ENCODE peak calls at places on chromosomes 2 and 18, in nine cellular contexts. I is activated T-cell treated with anti-CD3 and anti-CD28 coated beads, Interleukin-2, amount 50 U/mL, for 48 hours; P is activated naive CD8-positive, alpha-beta T cell treated with anti-CD3 and anti-CD28 coated beads for 36 hours; B is keratinocyte; H is activated naive CD4-positive, alpha-beta T cell treated with anti-CD3 and anti-CD28 coated beads for 36 hours; X is NCI-H2029 treated with DMSO at 0.1 percent for 48 hours; A is Peyer's patch; T is mesendoderm; S is stimulated activated CD4-positive, alpha-beta T cell treated with anti-CD3 and anti-CD28 coated beads, Interleukin-2, amount 100 ng/mL, for 48 hours. N is an unnamed sample.

GRCh38 chr2:20012032-20012281 is 511 bp downstream of the MATN3 start:
- DNase-seq in I (no peak), P (no peak), B (no peak), H (no peak), X (no peak), A (no peak), T (peak; percentile 44), S (no peak), N (no peak)

GRCh38 chr2:235521844-235522243 is 28.0 kb downstream of the AGAP1 start:
- DNase-seq in I (no peak), P (no peak), B (no peak), H (no peak), X (peak; percentile 54), A (no peak), T (no peak), S (no peak), N (no peak)

GRCh38 chr2:173982918-173983317 is 17.7 kb upstream of the SP3 start:
- DNase-seq in I (no peak), P (no peak), B (no peak), H (no peak), X (no peak), A (no peak), T (no peak), S (no peak), N (no peak)

GRCh38 chr2:167342769-167343168 is 454.5 kb downstream of the XIRP2 start:
- DNase-seq in I (no peak), P (no peak), B (no peak), H (no peak), X (no peak), A (no peak), T (peak; percentile 60), S (no peak), N (no peak)

GRCh38 chr18:77134611-77135010 is 2.0 kb upstream of the MBP start:
- DNase-seq in I (peak; percentile 19), P (no peak), B (no peak), H (no peak), X (no peak), A (no peak), T (no peak), S (no peak), N (no peak)

GRCh38 chr2:95232232-95232631 is 24.9 kb downstream of the ZNF892 start:
- DNase-seq in I (no peak), P (no peak), B (no peak), H (no peak), X (peak; percentile 5), A (no peak), T (no peak), S (no peak), N (no peak)

GRCh38 chr2:143254108-143254507 is 124.9 kb downstream of the ARHGAP15 start:
- DNase-seq in I (no peak), P (no peak), B (no peak), H (peak; percentile 50), X (no peak), A (no peak), T (no peak), S (no peak), N (peak; percentile 51)

GRCh38 chr2:60453301-60453700 is 100.2 kb downstream of the BCL11A start:
- DNase-seq in I (no peak), P (no peak), B (no peak), H (no peak), X (no peak), A (no peak), T (peak; percentile 92), S (no peak), N (no peak)

GRCh38 chr2:122070241-122070731 is 314.8 kb downstream of the TSN start:
- DNase-seq in I (no peak), P (no peak), B (no peak), H (no peak), X (no peak), A (no peak), T (peak; percentile 69), S (no peak), N (no peak)

GRCh38 chr2:54524236-54524991 is 68.3 kb downstream of the SPTBN1 start:
- DNase-seq in I (peak; percentile 35), P (peak; percentile 26), B (peak; percentile 42), H (peak; percentile 54), X (no peak), A (no peak), T (peak; percentile 41), S (peak; percentile 6), N (peak; percentile 54)

N was measured in activated CD4-positive, alpha-beta T cell treated with anti-CD3 and anti-CD28 coated beads for 36 hours.